ENCODE peak calls at places on chromosomes 11 and 22, in five cellular contexts. R, G, Y, T and Z are unnamed samples.

GRCh38 chr11:125494987-125495725 is 909 bp downstream of the FEZ1 start:
- DNase-seq in R (peak), T (peak), Y (no peak), G (peak), Z (peak)

GRCh38 chr11:82732734-82733443 is 775 bp downstream of the FAM181B start:
- DNase-seq in Y (no peak), R (peak), G (no peak), T (no peak), Z (peak)

GRCh38 chr11:121810291-121810690 is 305.7 kb downstream of the BLID start:
- DNase-seq in G (no peak), Y (no peak), T (peak), R (no peak), Z (no peak)

GRCh38 chr11:115321602-115322289 is 182.5 kb downstream of the CADM1 start:
- DNase-seq in R (no peak), T (no peak), G (no peak), Y (no peak), Z (no peak)

GRCh38 chr11:74321487-74322188 is 10.2 kb upstream of the P4HA3 start:
- DNase-seq in Y (no peak), G (no peak), R (peak), T (peak), Z (peak)

GRCh38 chr11:12362857-12363256 is 14.5 kb upstream of the PARVA start:
- DNase-seq in T (no peak), R (no peak), G (no peak), Y (no peak), Z (no peak)

GRCh38 chr11:72658989-72659640 is 15.1 kb downstream of the PDE2A start:
- DNase-seq in G (no peak), R (no peak), T (no peak), Y (no peak), Z (no peak)

GRCh38 chr11:72831521-72832300 is 17.5 kb downstream of the ATG16L2 start:
- DNase-seq in Y (peak), T (peak), G (peak), R (peak), Z (peak)

GRCh38 chr11:83681045-83681781 is 395.0 kb upstream of the CCDC90B start:
- DNase-seq in R (no peak), G (peak), Y (no peak), T (no peak), Z (peak)

GRCh38 chr22:42468841-42469240 is 36.6 kb upstream of the NFAM1 start:
- DNase-seq in G (no peak), T (no peak), R (no peak), Y (no peak), Z (no peak)

GRCh38 chr22:30290679-30291333 is 1.5 kb upstream of the CASTOR1 start:
- DNase-seq in Y (no peak), R (no peak), T (peak), G (peak), Z (no peak)

GRCh38 chr11:121366970-121367369 is 74.4 kb downstream of the SC5D start:
- DNase-seq in G (no peak), R (no peak), T (no peak), Y (no peak), Z (no peak)

GRCh38 chr22:36816635-36817428 is at the start of gene PVALB:
- DNase-seq in R (no peak), Y (no peak), G (peak), T (no peak), Z (no peak)

GRCh38 chr22:43535741-43536140 is 123.9 kb downstream of the MPPED1 start:
- DNase-seq in R (no peak), T (peak), G (no peak), Y (no peak), Z (no peak)

GRCh38 chr11:105456950-105457349 is 152.9 kb upstream of the GRIA4 start:
- DNase-seq in T (no peak), G (no peak), R (no peak), Y (no peak), Z (no peak)

GRCh38 chr11:128891912-128892398 is 799 bp downstream of the KCNJ5 start:
- DNase-seq in G (no peak), T (no peak), R (no peak), Y (no peak), Z (no peak)

GRCh38 chr11:69087811-69088210 is 39.1 kb downstream of the TPCN2 start:
- DNase-seq in G (no peak), Y (no peak), T (no peak), R (no peak), Z (no peak)

GRCh38 chr11:96134622-96135021 is 208.4 kb downstream of the MAML2 start:
- DNase-seq in R (no peak), T (peak), Y (no peak), G (no peak), Z (no peak)

GRCh38 chr11:109971184-109971523 is 122.0 kb upstream of the ZC3H12C start:
- DNase-seq in Y (no peak), R (no peak), T (peak), G (no peak), Z (no peak)

GRCh38 chr22:43837666-43838065 is 24.6 kb downstream of the SULT4A1 start:
- DNase-seq in R (no peak), Y (no peak), G (no peak), T (no peak), Z (no peak)

GRCh38 chr22:45149671-45150070 is 14.1 kb upstream of the NUP50 start:
- DNase-seq in R (no peak), T (no peak), Y (no peak), G (no peak), Z (no peak)

GRCh38 chr11:108672113-108672512 is 7.2 kb downstream of the DDX10 start:
- DNase-seq in G (no peak), T (no peak), R (no peak), Y (no peak), Z (no peak)

GRCh38 chr11:62295504-62295903 is 3.4 kb downstream of the SCGB1D4 start:
- DNase-seq in T (peak), G (no peak), R (no peak), Y (no peak), Z (no peak)

GRCh38 chr22:34800265-34800664 is 265.7 kb upstream of the ISX start:
- DNase-seq in G (no peak), Y (no peak), R (no peak), T (no peak), Z (no peak)

GRCh38 chr22:43377486-43377995 is 34.3 kb upstream of the MPPED1 start:
- DNase-seq in T (no peak), R (no peak), G (peak), Y (no peak), Z (no peak)

GRCh38 chr11:32215157-32215556 is 124.3 kb downstream of the RCN1 start:
- DNase-seq in Y (no peak), R (no peak), G (no peak), T (no peak), Z (no peak)

GRCh38 chr11:10390375-10390774 is 64.7 kb upstream of the AMPD3 start:
- DNase-seq in R (no peak), T (no peak), G (no peak), Y (no peak), Z (no peak)

GRCh38 chr11:20991471-20991870 is 322.1 kb downstream of the NELL1 start:
- DNase-seq in T (no peak), Y (no peak), R (no peak), G (no peak), Z (no peak)

GRCh38 chr11:133492895-133493294 is 39.4 kb downstream of the OPCML start:
- DNase-seq in T (no peak), Y (no peak), R (no peak), G (no peak), Z (no peak)

GRCh38 chr11:66407651-66408050 is 13.2 kb upstream of the NPAS4 start:
- DNase-seq in Y (no peak), T (no peak), R (no peak), G (no peak), Z (no peak)

GRCh38 chr11:14892036-14892556 is at the start of gene CYP2R1:
- DNase-seq in G (peak), R (peak), T (peak), Y (peak), Z (peak)

GRCh38 chr11:1073261-1073724 is 1.4 kb upstream of the MUC2 start:
- DNase-seq in G (no peak), Y (no peak), R (no peak), T (peak), Z (no peak)